ENCODE peak calls at places on chromosomes 3 and 15, in seven cellular contexts. I is testis; M is sigmoid colon; C is epithelial cell of prostate; Z is uterus; U is CD8-positive, alpha-beta memory T cell; V is breast epithelium. A is an unnamed sample.

GRCh38 chr3:57923101-57923500 is 85.1 kb upstream of the FLNB start:
- DNase-seq in I (no peak), M (no peak), C (no peak), Z (no peak), U (no peak), V (no peak), A (no peak)

GRCh38 chr3:50238549-50239026 is 2.6 kb downstream of the GNAI2 start:
- DNase-seq in I (peak), M (peak), C (no peak), Z (peak), U (no peak), V (peak), A (peak)

GRCh38 chr3:9695322-9695721 is 8.3 kb upstream of the CPNE9 start:
- DNase-seq in I (no peak), M (no peak), C (no peak), Z (no peak), U (no peak), V (no peak), A (no peak)

GRCh38 chr15:100945006-100945405 is 25.8 kb downstream of the LRRK1 start:
- DNase-seq in I (no peak), M (no peak), C (no peak), Z (no peak), U (no peak), V (no peak), A (no peak)

GRCh38 chr3:57500506-57500905 is 43.6 kb downstream of the DNAH12 start:
- DNase-seq in I (no peak), M (no peak), C (no peak), Z (no peak), U (no peak), V (no peak), A (no peak)

GRCh38 chr3:119981386-119981785 is 112.9 kb downstream of the GSK3B start:
- DNase-seq in I (no peak), M (no peak), C (no peak), Z (no peak), U (no peak), V (no peak), A (peak)

GRCh38 chr3:2514031-2514430 is 415.4 kb downstream of the CNTN4 start:
- DNase-seq in I (no peak), M (no peak), C (no peak), Z (no peak), U (no peak), V (no peak), A (no peak)

GRCh38 chr3:86990734-86991481 is at the start of gene VGLL3:
- DNase-seq in I (peak), M (peak), C (no peak), Z (peak), U (no peak), V (peak), A (no peak)

GRCh38 chr3:193809106-193809505 is 216.1 kb downstream of the OPA1 start:
- DNase-seq in I (no peak), M (peak), C (no peak), Z (no peak), U (no peak), V (no peak), A (no peak)

GRCh38 chr3:50321146-50321843 is 1.2 kb downstream of the HYAL2 start:
- DNase-seq in I (peak), M (peak), C (no peak), Z (peak), U (peak), V (peak), A (peak)

GRCh38 chr3:126102011-126102410 is 18.1 kb upstream of the SLC41A3 start:
- DNase-seq in I (no peak), M (peak), C (no peak), Z (no peak), U (no peak), V (no peak), A (no peak)

GRCh38 chr15:68352401-68353062 is 75.0 kb downstream of the FEM1B start:
- DNase-seq in I (no peak), M (peak), C (peak), Z (peak), U (no peak), V (peak), A (no peak)

GRCh38 chr15:25368855-25369254 is 70.0 kb downstream of the UBE3A start:
- DNase-seq in I (no peak), M (no peak), C (no peak), Z (no peak), U (no peak), V (no peak), A (no peak)

GRCh38 chr3:48440590-48440958 is 517 bp downstream of the TMA7 start:
- DNase-seq in I (peak), M (no peak), C (no peak), Z (no peak), U (peak), V (no peak), A (peak)

GRCh38 chr3:196163687-196164493 is 47.3 kb downstream of the ZDHHC19 start:
- DNase-seq in I (no peak), M (no peak), C (no peak), Z (no peak), U (no peak), V (no peak), A (no peak)

GRCh38 chr3:46503194-46503924 is 5.6 kb downstream of the RTP3 start:
- DNase-seq in I (no peak), M (no peak), C (no peak), Z (no peak), U (no peak), V (no peak), A (no peak)

GRCh38 chr15:42483677-42484076 is 7.3 kb downstream of the ZNF106 start:
- DNase-seq in I (no peak), M (no peak), C (no peak), Z (no peak), U (no peak), V (no peak), A (no peak)

GRCh38 chr3:127074900-127075360 is 92.0 kb downstream of the PLXNA1 start:
- DNase-seq in I (no peak), M (peak), C (peak), Z (no peak), U (no peak), V (no peak), A (no peak)

GRCh38 chr15:87757084-87757483 is 499.5 kb downstream of the NTRK3 start:
- DNase-seq in I (no peak), M (no peak), C (no peak), Z (no peak), U (no peak), V (no peak), A (no peak)

GRCh38 chr3:135034291-135034768 is 239.3 kb downstream of the EPHB1 start:
- DNase-seq in I (peak), M (no peak), C (no peak), Z (no peak), U (no peak), V (no peak), A (no peak)

GRCh38 chr15:22902578-22902977 is 64.1 kb downstream of the NIPA2 start:
- DNase-seq in I (no peak), M (no peak), C (no peak), Z (no peak), U (no peak), V (no peak), A (no peak)

GRCh38 chr15:75051161-75051560 is 27.8 kb downstream of the PPCDC start:
- DNase-seq in I (no peak), M (no peak), C (no peak), Z (no peak), U (no peak), V (no peak), A (no peak)

GRCh38 chr3:134900482-134900881 is 105.4 kb downstream of the EPHB1 start:
- DNase-seq in I (no peak), M (no peak), C (no peak), Z (no peak), U (no peak), V (no peak), A (no peak)

GRCh38 chr15:58501636-58502178 is 69.9 kb downstream of the LIPC start:
- DNase-seq in I (no peak), M (no peak), C (no peak), Z (no peak), U (no peak), V (no peak), A (no peak)

GRCh38 chr3:36405193-36405592 is 24.9 kb downstream of the STAC start:
- DNase-seq in I (no peak), M (no peak), C (no peak), Z (no peak), U (no peak), V (no peak), A (no peak)

GRCh38 chr3:142947799-142948575 is 15.5 kb downstream of the PAQR9 start:
- DNase-seq in I (no peak), M (no peak), C (no peak), Z (no peak), U (no peak), V (no peak), A (no peak)

GRCh38 chr3:59245300-59245878 is 195.6 kb upstream of the CFAP20DC start:
- DNase-seq in I (no peak), M (no peak), C (no peak), Z (peak), U (no peak), V (no peak), A (no peak)

DNA sequence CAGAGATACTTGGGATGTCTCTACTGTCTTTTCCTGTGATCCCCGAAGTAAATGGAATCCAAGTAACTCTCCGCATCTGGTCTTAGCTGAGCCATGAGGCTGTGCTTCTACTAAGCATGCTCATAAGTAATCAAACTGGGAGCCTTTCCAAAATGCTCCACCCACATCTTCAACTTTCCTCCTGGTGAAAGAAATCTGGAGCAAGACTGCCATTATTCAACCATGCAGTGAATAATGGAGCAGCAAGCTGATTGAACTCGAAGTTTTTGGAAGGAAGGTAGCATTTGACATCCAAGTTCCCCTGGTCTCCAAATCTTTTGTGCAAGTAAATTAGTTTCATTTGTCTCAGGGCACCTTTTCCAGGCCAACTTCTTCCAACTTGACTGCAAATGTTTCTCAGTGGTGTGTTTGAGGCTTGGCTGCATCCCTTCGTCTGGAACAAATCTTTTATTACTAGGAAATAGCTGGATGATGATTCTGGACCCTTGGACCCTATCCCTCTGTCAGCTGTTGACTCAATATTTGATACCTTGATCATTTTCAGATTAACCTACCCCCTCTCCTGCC is 19.4 kb downstream of the GXYLT2 start:
- DNase-seq in I (peak), M (peak), C (no peak), Z (peak), U (no peak), V (peak), A (peak)
- H3K27ac ChIP-seq in I (no peak), M (peak), C (no peak), Z (peak), U (no peak), V (peak), A (no peak)

GRCh38 chr15:40955141-40955903 is 2.1 kb downstream of the CHAC1 start:
- DNase-seq in I (no peak), M (no peak), C (no peak), Z (no peak), U (no peak), V (no peak), A (no peak)
- H3K27ac ChIP-seq in I (no peak), M (peak), C (peak), Z (no peak), U (no peak), V (no peak), A (no peak)

DNA sequence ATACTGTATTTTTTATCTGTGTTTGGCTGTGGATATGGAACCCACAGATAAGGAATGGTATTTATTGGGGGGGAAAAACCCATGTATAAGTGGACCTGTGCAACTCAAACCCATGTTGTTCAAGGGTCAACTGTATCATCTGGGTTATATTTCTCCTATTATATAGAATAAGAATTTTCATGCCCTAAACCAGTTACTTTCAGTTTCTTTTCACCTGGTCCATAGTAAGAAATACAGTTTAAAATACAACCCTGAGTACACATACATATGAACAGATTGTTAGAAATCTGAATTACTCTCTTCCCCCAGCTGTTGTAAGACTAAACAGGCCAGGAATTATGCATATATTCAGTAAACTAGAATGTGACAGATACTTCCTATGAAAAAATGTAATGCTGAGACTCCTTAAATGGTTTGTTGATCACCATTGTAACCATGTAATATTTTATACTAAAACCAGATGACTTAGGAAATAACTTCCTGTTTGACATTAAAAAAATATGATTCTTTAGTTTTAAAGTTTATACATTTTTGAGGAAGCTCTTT is 52.6 kb upstream of the ZCWPW2 start:
- DNase-seq in I (no peak), M (no peak), C (no peak), Z (no peak), U (no peak), V (no peak), A (no peak)
- H3K27ac ChIP-seq in I (no peak), M (no peak), C (no peak), Z (no peak), U (no peak), V (no peak), A (no peak)

GRCh38 chr3:13548696-13549512 is at the start of gene FBLN2:
- DNase-seq in I (peak), M (peak), C (no peak), Z (no peak), U (no peak), V (no peak), A (no peak)
- H3K27ac ChIP-seq in I (peak), M (peak), C (no peak), Z (peak), U (no peak), V (peak), A (no peak)

DNA sequence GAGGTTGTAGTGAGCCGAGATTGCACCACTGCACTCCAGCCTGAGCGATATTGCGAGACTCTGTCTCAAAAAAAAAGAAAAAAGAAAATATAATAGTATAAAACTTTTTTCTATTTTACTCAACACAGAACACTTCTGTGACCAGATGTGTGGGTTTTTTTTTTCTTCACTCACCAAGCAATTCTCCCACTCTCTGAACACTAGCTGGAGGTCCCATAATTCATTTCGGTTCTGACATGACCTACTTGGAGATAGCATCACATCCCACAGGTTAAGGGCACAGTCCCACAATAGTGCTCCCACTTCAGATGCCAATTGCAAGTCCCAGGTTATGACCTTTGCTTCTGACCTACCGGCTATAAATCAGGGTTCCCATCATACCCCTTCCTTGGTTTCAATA is 35.0 kb downstream of the KAT2B start:
- DNase-seq in I (no peak), M (no peak), C (no peak), Z (no peak), U (no peak), V (no peak), A (no peak)
- H3K27ac ChIP-seq in I (no peak), M (no peak), C (peak), Z (no peak), U (no peak), V (no peak), A (peak)

GRCh38 chr3:185397676-185398075 is 34.7 kb downstream of the MAP3K13 start:
- DNase-seq in I (no peak), M (no peak), C (no peak), Z (no peak), U (no peak), V (no peak), A (peak)
- H3K27ac ChIP-seq in I (no peak), M (no peak), C (no peak), Z (no peak), U (no peak), V (peak), A (peak)

DNA sequence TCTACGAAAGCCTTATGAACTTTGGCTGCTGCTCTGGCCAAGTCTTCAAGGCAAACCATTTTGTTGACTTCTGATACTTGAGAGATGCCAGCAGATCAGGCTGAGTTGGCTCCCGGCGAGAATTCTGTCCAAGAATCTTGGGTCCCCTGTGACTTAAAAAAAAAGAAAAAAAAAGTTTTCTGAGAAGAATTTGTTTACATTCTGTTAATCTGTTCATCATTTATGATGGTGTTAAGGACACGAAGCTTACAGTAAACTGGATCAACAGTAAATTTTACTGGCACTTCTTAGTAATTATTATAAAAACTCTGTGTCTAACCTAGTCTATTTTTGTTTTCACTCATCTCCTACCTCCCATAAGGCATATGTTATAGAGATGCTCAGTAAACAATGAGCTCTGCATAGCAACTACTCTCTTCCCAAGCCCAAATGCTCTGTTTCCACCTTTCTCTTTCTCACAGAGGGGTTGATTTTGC is 320.9 kb upstream of the RASGRP1 start:
- DNase-seq in I (no peak), M (no peak), C (no peak), Z (no peak), U (no peak), V (no peak), A (no peak)
- H3K27ac ChIP-seq in I (no peak), M (no peak), C (no peak), Z (no peak), U (no peak), V (no peak), A (no peak)